ENCODE peak calls at places on chromosomes 1 and 21, in four cellular contexts. Q, B, Y and H are unnamed samples.
A peak's percentile ranks its signal among the peaks of the same experiment; 100 is the strongest.

GRCh38 chr1:93716974-93717373 is 35.3 kb upstream of the BCAR3 start:
- DNase-seq in Y (peak; percentile 47), B (peak; percentile 53), Q (no peak), H (peak; percentile 39)

GRCh38 chr21:43861716-43862115 is 3.3 kb upstream of the AGPAT3 start:
- DNase-seq in B (no peak), Y (no peak), Q (no peak), H (no peak)

GRCh38 chr1:243407284-243408018 is 151.6 kb downstream of the SDCCAG8 start:
- DNase-seq in B (peak; percentile 64), Y (peak; percentile 62), Q (no peak), H (no peak)

GRCh38 chr1:19329188-19329587 is 17.1 kb downstream of the SLC66A1 start:
- DNase-seq in Q (no peak), Y (peak; percentile 1), B (no peak), H (no peak)

GRCh38 chr21:38817371-38818335 is 11.9 kb downstream of the ETS2 start:
- DNase-seq in Q (no peak), Y (peak; percentile 87), B (peak; percentile 79), H (peak; percentile 87)

GRCh38 chr1:226737819-226738420 is 1.2 kb downstream of the ITPKB start:
- DNase-seq in Q (peak; percentile 60), B (peak; percentile 43), Y (peak; percentile 72), H (peak; percentile 22)

GRCh38 chr1:2415801-2416208 is 3.4 kb upstream of the PEX10 start:
- DNase-seq in Y (no peak), Q (peak; percentile 39), B (no peak), H (no peak)

GRCh38 chr1:182046763-182047162 is 14.7 kb downstream of the ZNF648 start:
- DNase-seq in B (no peak), Q (no peak), Y (no peak), H (no peak)

GRCh38 chr1:46449223-46450159 is 40.1 kb upstream of the DMBX1 start:
- DNase-seq in B (no peak), Q (no peak), Y (no peak), H (no peak)

GRCh38 chr1:158509471-158510161 is 37.6 kb downstream of the OR10R2 start:
- DNase-seq in B (no peak), Q (no peak), Y (no peak), H (no peak)

GRCh38 chr1:14693996-14694395 is 95.5 kb downstream of the KAZN start:
- DNase-seq in Y (no peak), Q (no peak), B (no peak), H (no peak)

GRCh38 chr1:165257969-165258459 is 98.5 kb downstream of the LMX1A start:
- DNase-seq in Q (peak; percentile 9), Y (peak; percentile 55), B (peak; percentile 17), H (peak; percentile 16)

GRCh38 chr1:158117854-158118691 is 62.6 kb upstream of the CD1D start:
- DNase-seq in Y (peak; percentile 48), B (peak; percentile 34), Q (peak; percentile 54), H (peak; percentile 38)

GRCh38 chr1:17121881-17122280 is 2.6 kb upstream of the PADI2 start:
- DNase-seq in Q (no peak), Y (peak; percentile 28), B (peak; percentile 61), H (no peak)

GRCh38 chr1:19811206-19811851 is 3.8 kb downstream of the RNF186 start:
- DNase-seq in Y (peak; percentile 74), B (peak; percentile 49), Q (peak; percentile 28), H (peak; percentile 11)

GRCh38 chr1:24389231-24389678 is 24.3 kb downstream of the STPG1 start:
- DNase-seq in Q (no peak), B (no peak), Y (no peak), H (no peak)

GRCh38 chr1:5903031-5903430 is 89.2 kb downstream of the NPHP4 start:
- DNase-seq in B (no peak), Q (no peak), Y (no peak), H (no peak)

GRCh38 chr1:232211149-232211548 is 418.8 kb downstream of the SIPA1L2 start:
- DNase-seq in B (no peak), Q (no peak), Y (no peak), H (no peak)

GRCh38 chr1:156936721-156937220 is 16.3 kb downstream of the LRRC71 start:
- DNase-seq in B (no peak), Y (no peak), Q (no peak), H (no peak)

GRCh38 chr1:47180603-47181094 is 9.2 kb downstream of the PDZK1IP1 start:
- DNase-seq in Q (no peak), Y (no peak), B (no peak), H (no peak)

GRCh38 chr1:220761688-220762427 is 13.7 kb downstream of the MTARC2 start:
- DNase-seq in Y (no peak), Q (no peak), B (no peak), H (no peak)

GRCh38 chr1:168273575-168273974 is 7.1 kb upstream of the TBX19 start:
- DNase-seq in B (no peak), Q (no peak), Y (peak; percentile 12), H (no peak)

GRCh38 chr1:112317140-112317539 is 78.9 kb upstream of the CTTNBP2NL start:
- DNase-seq in B (no peak), Y (no peak), Q (no peak), H (no peak)

GRCh38 chr21:28928578-28929124 is 64.0 kb downstream of the LTN1 start:
- DNase-seq in B (no peak), Q (no peak), Y (no peak), H (no peak)

GRCh38 chr1:3429320-3429719 is 25.1 kb upstream of the ARHGEF16 start:
- DNase-seq in Y (no peak), Q (no peak), B (no peak), H (no peak)

GRCh38 chr1:59057211-59057694 is 239.6 kb upstream of the FGGY start:
- DNase-seq in Q (no peak), Y (peak; percentile 98), B (peak; percentile 93), H (peak; percentile 90)

GRCh38 chr1:66980745-66981367 is 56.1 kb downstream of the MIER1 start:
- DNase-seq in Q (no peak), Y (no peak), B (peak; percentile 46), H (no peak)
- H3K4me3 ChIP-seq in Q (peak overlapping the region; percentile 38), Y (no peak overlapping the region), B (no peak overlapping the region), H (no peak overlapping the region)

GRCh38 chr1:153629343-153629665 is 1.1 kb downstream of the S100A1 start:
- DNase-seq in B (no peak), Y (no peak), Q (no peak), H (no peak)
- H3K4me3 ChIP-seq in B (no peak overlapping the region), Y (no peak overlapping the region), Q (no peak overlapping the region), H (no peak overlapping the region)

DNA sequence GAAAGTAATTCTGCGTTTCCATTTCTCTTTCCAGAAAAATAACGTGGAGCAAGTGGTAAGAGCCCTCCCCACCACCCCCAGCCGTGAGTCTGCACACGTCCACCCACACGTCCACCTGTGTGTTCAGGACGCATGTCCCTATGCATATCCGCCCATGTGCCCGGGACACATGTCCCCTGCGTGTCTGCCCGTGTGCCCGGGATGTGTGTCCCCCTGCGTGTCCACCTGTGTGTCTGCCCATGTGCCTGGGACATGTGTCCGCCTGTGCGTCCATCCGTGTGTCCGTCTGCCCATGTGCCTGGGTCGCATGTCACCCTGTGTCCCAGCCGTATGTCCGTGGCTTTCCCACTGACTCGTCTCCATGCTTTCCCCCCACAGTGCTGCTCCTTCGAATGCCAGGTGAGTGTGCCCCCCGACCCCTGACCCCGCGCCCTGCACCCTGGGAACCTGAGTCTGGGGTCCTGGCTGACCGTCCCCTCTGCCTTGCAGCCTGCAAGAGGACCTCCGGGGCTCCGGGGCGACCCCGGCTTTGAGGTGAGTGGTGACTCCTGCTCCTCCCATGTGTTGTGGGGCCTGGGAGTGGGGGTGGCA is 5.6 kb downstream of the COL6A1 start:
- DNase-seq in Y (no peak), Q (no peak), B (no peak), H (no peak)
- H3K4me3 ChIP-seq in Y (no peak overlapping the region), Q (no peak overlapping the region), B (no peak overlapping the region), H (no peak overlapping the region)

DNA sequence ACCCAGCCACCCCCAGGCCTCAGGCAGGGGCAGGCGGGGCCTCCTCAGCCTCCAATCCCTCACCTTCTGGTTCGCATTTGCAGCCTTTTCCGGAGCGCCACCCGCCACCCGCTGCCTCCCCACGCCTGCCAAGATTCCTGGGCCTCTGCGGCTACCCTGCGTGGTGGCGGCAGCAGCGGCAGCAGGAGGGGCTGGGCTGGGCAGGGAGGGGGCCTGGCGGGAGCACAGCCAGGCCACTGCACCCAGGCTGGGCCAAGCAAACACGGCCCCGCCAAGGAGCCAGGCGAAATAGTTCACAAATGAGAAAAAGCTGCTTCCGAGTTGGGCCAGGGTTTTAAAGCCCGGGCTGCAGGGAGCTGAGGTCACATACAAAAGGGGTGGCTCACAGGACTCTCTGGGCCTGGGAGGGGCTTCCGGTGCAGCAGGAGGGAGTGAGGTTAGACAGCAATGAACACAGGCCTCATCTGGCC is 9.8 kb downstream of the COL8A2 start:
- DNase-seq in Y (peak; percentile 87), B (peak; percentile 37), Q (no peak), H (peak; percentile 50)
- H3K4me3 ChIP-seq in Y (no peak overlapping the region), B (no peak overlapping the region), Q (no peak overlapping the region), H (no peak overlapping the region)

DNA sequence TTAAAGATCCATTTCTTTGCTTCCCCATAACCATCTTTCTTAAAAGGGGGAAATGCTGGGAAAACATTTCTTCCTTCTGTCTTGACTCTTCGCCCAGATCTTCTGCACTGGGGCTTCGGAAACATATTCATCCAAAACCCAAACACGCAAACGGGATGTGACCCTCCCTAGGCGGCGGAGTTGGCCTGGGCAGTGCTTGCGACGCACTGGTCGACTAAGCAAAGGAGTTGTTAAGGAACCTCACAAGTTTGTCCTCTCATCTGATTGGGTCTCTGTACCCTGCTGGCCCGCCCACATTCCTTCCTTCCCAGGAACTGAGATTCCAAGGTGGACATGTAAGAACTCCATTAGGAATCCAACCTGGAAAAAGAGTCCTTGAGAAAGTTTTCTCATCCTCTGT is 2.5 kb downstream of the ADAMTS5 start:
- DNase-seq in Q (no peak), B (peak; percentile 15), Y (peak; percentile 82), H (no peak)
- H3K4me3 ChIP-seq in Q (no peak overlapping the region), B (peak overlapping the region; percentile 65), Y (peak overlapping the region; percentile 61), H (no peak overlapping the region)

GRCh38 chr1:80050523-80050922 is 1044.0 kb upstream of the ADGRL4 start:
- DNase-seq in Q (no peak), Y (no peak), B (no peak), H (no peak)
- H3K4me3 ChIP-seq in Q (no peak overlapping the region), Y (no peak overlapping the region), B (no peak overlapping the region), H (no peak overlapping the region)

DNA sequence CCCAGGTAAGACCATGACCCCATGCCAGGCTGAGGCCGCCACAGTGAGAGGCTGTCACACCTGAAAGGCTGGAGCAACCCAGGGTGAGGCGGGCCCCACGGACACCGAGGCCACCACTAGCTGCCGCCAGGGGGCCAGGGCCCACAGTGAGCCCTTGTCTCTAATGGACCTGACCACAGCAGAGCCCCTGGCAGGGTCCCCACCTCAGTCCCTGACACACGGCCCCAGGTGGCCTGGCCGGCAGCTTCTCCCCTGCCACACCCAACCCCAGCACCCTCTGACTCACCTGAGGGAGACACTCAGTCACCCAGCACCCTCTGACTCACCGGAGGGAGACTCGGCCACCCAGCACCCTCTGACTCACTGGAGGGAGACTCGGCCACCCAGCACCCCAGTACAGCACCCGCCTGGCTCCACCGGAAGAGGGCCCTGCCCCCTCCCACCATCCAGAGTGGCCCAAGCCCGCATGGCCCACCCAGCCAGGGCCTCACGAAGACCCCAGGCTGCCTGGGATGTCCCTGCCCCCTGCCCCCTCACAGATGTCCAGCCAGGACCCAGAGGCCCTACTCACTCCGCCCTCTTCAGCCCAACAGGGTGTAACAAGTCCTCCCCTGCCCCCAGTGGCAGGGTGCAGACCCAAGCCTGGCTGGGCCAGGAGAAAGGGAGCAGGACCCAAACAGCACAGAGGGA is 4.4 kb downstream of the DVL1 start:
- DNase-seq in B (peak; percentile 69), Q (no peak), Y (peak; percentile 80), H (peak; percentile 64)
- H3K4me3 ChIP-seq in B (no peak overlapping the region), Q (no peak overlapping the region), Y (no peak overlapping the region), H (no peak overlapping the region)

GRCh38 chr1:151840421-151840820 is 801 bp upstream of the C2CD4D start:
- DNase-seq in Y (no peak), B (no peak), Q (no peak), H (no peak)
- H3K4me3 ChIP-seq in Y (no peak overlapping the region), B (no peak overlapping the region), Q (no peak overlapping the region), H (no peak overlapping the region)

GRCh38 chr1:23367791-23368561 is 1.7 kb downstream of the ZNF436 start:
- DNase-seq in B (peak; percentile 99), Y (peak; percentile 100), Q (peak; percentile 96), H (peak; percentile 99)
- H3K4me3 ChIP-seq in B (peak overlapping the region; percentile 67), Y (peak overlapping the region; percentile 85), Q (peak overlapping the region; percentile 97), H (peak overlapping the region; percentile 96)